ENCODE peak calls at places on chromosomes 6 and 20, in seven cellular contexts. F is MM.1S, U is HepG2, B is PC-3, V is PC-9, O is fibroblast of lung, Q is astrocyte. Z is an unnamed sample.

GRCh38 chr6:154386848-154387717 is 30.5 kb upstream of the IPCEF1 start:
- DNase-seq in Q (peak), F (no peak), V (no peak), U (peak), O (peak), B (peak), Z (no peak)

GRCh38 chr20:38357653-38358207 is 11.4 kb downstream of the LBP start:
- DNase-seq in O (no peak), V (no peak), U (no peak), Q (no peak), F (no peak), B (peak), Z (no peak)

GRCh38 chr6:104597541-104598050 is 262.1 kb downstream of the HACE1 start:
- DNase-seq in O (no peak), V (no peak), B (peak), F (no peak), U (no peak), Q (peak), Z (no peak)

GRCh38 chr6:151209071-151209831 is 30.5 kb upstream of the AKAP12 start:
- DNase-seq in Q (peak), U (peak), F (no peak), V (no peak), O (no peak), B (peak), Z (no peak)

GRCh38 chr20:1083431-1084080 is 34.8 kb upstream of the PSMF1 start:
- DNase-seq in U (no peak), F (peak), Q (no peak), V (no peak), B (no peak), O (peak), Z (no peak)

GRCh38 chr20:40265872-40266533 is 423.0 kb downstream of the MAFB start:
- DNase-seq in O (peak), F (peak), B (peak), V (peak), Q (no peak), U (peak), Z (peak)

GRCh38 chr6:90495216-90495817 is 91.6 kb downstream of the MAP3K7 start:
- DNase-seq in Q (no peak), U (no peak), V (no peak), O (no peak), F (no peak), B (no peak), Z (peak)

GRCh38 chr6:127119361-127120108 is 1.1 kb downstream of the RSPO3 start:
- DNase-seq in B (no peak), F (peak), Q (no peak), V (peak), O (no peak), U (no peak), Z (peak)

GRCh38 chr6:125919618-125920017 is 37.0 kb upstream of the HINT3 start:
- DNase-seq in B (no peak), V (no peak), O (no peak), F (no peak), Q (no peak), U (no peak), Z (no peak)

GRCh38 chr6:86154852-86155251 is 512.2 kb upstream of the SYNCRIP start:
- DNase-seq in O (no peak), U (no peak), F (no peak), B (no peak), V (no peak), Q (no peak), Z (no peak)

GRCh38 chr6:108464506-108465084 is 96.1 kb upstream of the FOXO3 start:
- DNase-seq in F (no peak), B (peak), O (no peak), Q (no peak), U (peak), V (no peak), Z (peak)

GRCh38 chr6:91626935-91627334 is 1040.1 kb upstream of the MAP3K7 start:
- DNase-seq in V (peak), O (no peak), F (no peak), Q (peak), U (no peak), B (peak), Z (no peak)

GRCh38 chr6:54624779-54625178 is 221.8 kb upstream of the FAM83B start:
- DNase-seq in F (no peak), V (no peak), U (no peak), B (no peak), Q (peak), O (peak), Z (no peak)

GRCh38 chr6:128511518-128511917 is 8.9 kb downstream of the PTPRK start:
- DNase-seq in U (no peak), B (peak), O (peak), V (no peak), F (no peak), Q (peak), Z (no peak)

GRCh38 chr20:58839474-58839874 is 11.2 kb downstream of the GNAS-AS1 start:
- DNase-seq in F (no peak), B (peak), Q (no peak), U (peak), O (peak), V (peak), Z (peak)

GRCh38 chr6:155461636-155462035 is 6.0 kb upstream of the NOX3 start:
- DNase-seq in F (no peak), Q (no peak), O (peak), U (no peak), V (no peak), B (no peak), Z (no peak)

GRCh38 chr6:34178361-34179105 is 32.6 kb upstream of the GRM4 start:
- DNase-seq in B (no peak), O (no peak), V (no peak), Q (no peak), F (no peak), U (no peak), Z (no peak)

GRCh38 chr6:17491416-17492142 is 98.2 kb downstream of the CAP2 start:
- DNase-seq in U (no peak), B (peak), F (no peak), Q (no peak), V (no peak), O (peak), Z (no peak)

GRCh38 chr6:1390071-1390804 is 862 bp downstream of the FOXF2 start:
- DNase-seq in U (no peak), F (no peak), V (no peak), Q (peak), B (no peak), O (peak), Z (peak)
- TF ChIP-seq EZH2 in U (peak), F (no peak), V (no peak), Q (peak), B (no peak), O (no peak), Z (peak)

DNA sequence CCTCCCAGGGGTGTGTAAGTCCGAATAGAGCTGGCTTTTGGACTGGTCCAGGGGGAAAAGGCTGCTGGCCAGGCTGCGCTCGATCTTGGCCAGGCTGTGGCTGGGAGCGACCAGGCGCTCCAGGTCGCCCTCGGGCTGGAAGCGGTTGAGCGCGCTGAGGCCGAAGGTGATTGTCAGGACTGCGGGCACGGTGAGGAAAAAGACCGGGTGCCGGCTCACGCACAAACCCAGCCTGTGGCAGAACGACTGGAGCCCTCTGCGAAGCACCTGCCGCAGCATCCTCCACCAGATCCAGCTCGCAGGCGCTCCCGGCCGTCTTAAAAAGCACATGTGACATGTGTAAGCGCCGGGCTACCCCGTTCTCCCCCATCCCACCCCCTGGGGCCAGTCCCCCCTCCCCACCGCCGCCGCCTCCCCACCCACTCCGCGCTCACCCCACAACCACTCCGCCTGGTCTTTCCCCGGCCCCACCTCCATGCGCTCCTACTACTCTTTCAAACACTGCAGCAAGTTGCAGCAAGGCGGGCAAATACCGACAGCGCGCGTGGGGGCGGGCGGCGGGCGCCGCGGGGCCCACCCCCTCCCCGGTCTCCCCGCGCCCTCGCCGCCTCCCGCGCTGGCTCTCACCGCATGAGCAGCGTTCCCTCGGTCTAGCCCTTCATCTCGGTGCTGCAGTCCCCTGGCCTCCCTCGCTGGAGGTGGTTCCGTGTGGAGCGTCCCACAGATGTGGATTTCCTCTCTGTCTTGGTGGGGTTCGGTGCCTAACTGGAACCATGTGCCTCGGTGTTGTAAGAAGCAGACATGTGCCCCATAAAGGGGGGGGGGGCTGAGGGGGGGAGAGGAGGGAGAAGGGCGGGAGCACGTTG is 42.4 kb downstream of the PTCHD4 start:
- DNase-seq in O (no peak), B (no peak), U (no peak), F (no peak), Q (no peak), V (no peak), Z (peak)
- TF ChIP-seq EZH2 in O (no peak), B (no peak), U (no peak), F (no peak), Q (no peak), V (no peak), Z (no peak)

GRCh38 chr6:1379026-1379809 is 10.2 kb upstream of the FOXF2 start:
- DNase-seq in O (no peak), F (peak), U (no peak), B (no peak), Q (no peak), V (no peak), Z (peak)
- TF ChIP-seq EZH2 in O (no peak), F (no peak), U (no peak), B (no peak), Q (peak), V (no peak), Z (peak)

GRCh38 chr6:117550618-117551242 is 51.6 kb downstream of the GOPC start:
- DNase-seq in U (no peak), V (no peak), F (no peak), O (no peak), Q (no peak), B (no peak), Z (no peak)

GRCh38 chr6:117548797-117549301 is 53.5 kb downstream of the GOPC start:
- DNase-seq in Q (peak), F (peak), O (peak), B (peak), V (peak), U (peak), Z (no peak)

GRCh38 chr6:117549606-117550005 is 52.7 kb downstream of the GOPC start:
- DNase-seq in Q (no peak), V (no peak), B (no peak), U (no peak), O (no peak), F (peak), Z (no peak)

GRCh38 chr6:117547688-117548621 is 54.4 kb downstream of the GOPC start:
- DNase-seq in B (no peak), Q (peak), V (no peak), F (no peak), O (peak), U (no peak), Z (no peak)

DNA sequence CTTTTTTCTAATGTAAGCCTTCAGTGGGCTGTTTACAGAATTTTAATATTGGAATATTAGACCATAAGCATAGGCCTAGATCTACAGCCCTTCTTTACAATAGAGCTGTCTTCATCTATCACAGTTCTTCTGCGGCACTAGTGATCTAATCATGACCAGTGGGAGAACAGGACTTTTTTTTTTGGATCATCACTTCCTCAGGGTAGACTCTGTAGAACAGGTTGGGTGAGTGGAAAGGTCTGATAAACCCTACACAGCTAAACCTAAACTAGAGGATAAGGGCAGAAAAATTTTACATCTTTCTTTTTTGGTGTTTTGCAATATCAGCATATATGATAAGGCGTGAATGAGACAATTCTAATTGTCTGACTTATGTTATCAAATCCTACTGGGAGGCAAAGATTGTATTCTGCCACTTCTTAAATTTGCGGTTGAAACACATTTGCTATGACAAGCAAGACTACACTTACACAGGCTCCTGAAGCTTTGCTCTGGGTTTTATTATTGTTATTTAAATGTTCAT is 52.2 kb downstream of the GOPC start:
- DNase-seq in Q (no peak), B (peak), F (no peak), U (no peak), O (no peak), V (no peak), Z (no peak)
- TF ChIP-seq EZH2 in Q (no peak), B (no peak), F (no peak), U (no peak), O (no peak), V (no peak), Z (no peak)

GRCh38 chr20:2693286-2693995 is 861 bp downstream of the EBF4 start:
- DNase-seq in O (peak), F (peak), B (no peak), Q (no peak), V (no peak), U (no peak), Z (peak)
- TF ChIP-seq EZH2 in O (peak), F (no peak), B (peak), Q (peak), V (no peak), U (peak), Z (peak)

DNA sequence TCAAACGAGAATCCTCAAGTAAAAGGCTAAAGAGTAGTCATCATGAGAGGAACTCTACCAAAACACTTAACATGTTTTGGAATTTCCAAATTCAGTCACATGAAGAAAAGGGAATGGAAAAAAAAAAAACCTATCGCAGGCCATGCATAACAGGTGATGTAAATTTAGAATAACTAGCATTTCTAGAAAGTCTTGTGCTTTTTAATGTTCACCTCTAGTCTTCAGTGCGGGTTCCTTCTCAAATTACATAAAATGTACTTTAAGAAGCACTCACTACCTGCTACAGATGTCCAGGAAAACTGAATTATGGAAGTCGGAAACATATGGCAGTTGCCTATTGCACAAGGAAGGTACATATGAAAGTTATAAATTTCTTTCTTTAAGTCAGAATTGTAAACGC is 6.1 kb upstream of the TBX18 start:
- DNase-seq in Q (no peak), U (no peak), F (no peak), O (no peak), V (no peak), B (no peak), Z (no peak)
- TF ChIP-seq EZH2 in Q (no peak), U (no peak), F (no peak), O (no peak), V (no peak), B (no peak), Z (no peak)

DNA sequence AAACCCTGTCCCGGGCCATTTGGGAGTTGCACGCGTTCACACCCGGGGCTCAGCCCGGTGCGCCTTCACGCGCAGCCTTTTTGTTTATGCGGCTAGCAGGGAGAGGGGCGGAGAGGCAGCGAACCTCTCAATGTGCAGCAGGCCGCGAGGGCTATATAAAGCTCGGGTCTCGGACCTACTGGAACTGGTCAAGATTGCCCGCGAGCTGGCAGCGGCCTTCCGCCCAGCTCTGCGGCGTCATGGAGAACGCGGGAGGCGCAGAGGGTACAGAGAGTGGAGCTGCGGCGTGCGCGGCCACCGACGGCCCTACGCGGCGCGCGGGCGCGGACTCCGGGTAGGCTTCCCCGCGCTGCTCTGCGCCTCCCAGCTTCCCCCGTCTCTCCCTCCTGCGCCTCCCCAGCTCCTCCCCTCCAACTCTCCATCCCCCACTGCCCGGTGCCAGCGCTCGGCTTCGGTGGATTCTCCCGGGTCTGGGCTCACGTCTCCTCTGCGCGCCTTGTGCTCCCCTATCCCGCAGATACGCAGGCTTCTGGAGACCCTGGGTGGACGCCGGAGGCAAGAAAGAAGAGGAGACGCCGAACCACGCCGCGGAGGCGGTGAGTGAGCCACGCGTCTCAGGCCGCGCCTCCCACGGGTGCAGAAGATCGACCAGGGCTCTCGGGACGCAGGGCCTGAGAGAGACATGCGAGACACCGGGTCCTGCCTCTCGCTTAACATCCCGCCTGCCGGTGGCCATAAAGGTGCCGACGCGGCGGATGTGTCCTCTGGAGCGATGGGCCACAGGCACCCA is at the start of gene RIPPLY2:
- DNase-seq in B (no peak), V (no peak), O (peak), F (no peak), U (no peak), Q (peak), Z (peak)
- TF ChIP-seq EZH2 in B (no peak), V (no peak), O (peak), F (no peak), U (no peak), Q (peak), Z (peak)

GRCh38 chr6:41469156-41469950 is 76.8 kb upstream of the FOXP4 start:
- DNase-seq in V (no peak), U (no peak), B (no peak), Q (no peak), O (no peak), F (no peak), Z (peak)
- TF ChIP-seq EZH2 in V (no peak), U (no peak), B (no peak), Q (no peak), O (no peak), F (no peak), Z (no peak)